ENCODE peak calls at places on chromosome 15, in four cellular contexts. K, N, C and T are unnamed samples.
A peak's percentile ranks its signal among the peaks of the same experiment; 100 is the strongest.

GRCh38 chr15:90645873-90646605 is 71.1 kb upstream of the BLM start:
- DNase-seq in K (no peak), N (no peak), C (no peak), T (peak; percentile 77)

GRCh38 chr15:90035095-90035834 is 34.1 kb downstream of the ZNF710 start:
- DNase-seq in K (no peak), N (peak; percentile 77), C (no peak), T (peak; percentile 86)

GRCh38 chr15:98914626-98915025 is 93.0 kb downstream of the PGPEP1L start:
- DNase-seq in K (no peak), N (no peak), C (no peak), T (no peak)

GRCh38 chr15:35087759-35088158 is 2.7 kb upstream of the NANOGP8 start:
- DNase-seq in K (no peak), N (no peak), C (no peak), T (no peak)

GRCh38 chr15:85759391-85759790 is 35.3 kb downstream of the KLHL25 start:
- DNase-seq in K (no peak), N (peak; percentile 77), C (no peak), T (peak; percentile 74)

GRCh38 chr15:93238641-93239040 is 149.6 kb upstream of the RGMA start:
- DNase-seq in K (no peak), N (no peak), C (no peak), T (no peak)

GRCh38 chr15:95739161-95739560 is 591.3 kb upstream of the NR2F2 start:
- DNase-seq in K (no peak), N (no peak), C (no peak), T (no peak)

GRCh38 chr15:27353837-27354236 is 382.9 kb downstream of the GABRG3 start:
- DNase-seq in K (no peak), N (no peak), C (no peak), T (no peak)

GRCh38 chr15:71195242-71195641 is 80.0 kb downstream of the THSD4 start:
- DNase-seq in K (no peak), N (no peak), C (peak; percentile 28), T (no peak)

DNA sequence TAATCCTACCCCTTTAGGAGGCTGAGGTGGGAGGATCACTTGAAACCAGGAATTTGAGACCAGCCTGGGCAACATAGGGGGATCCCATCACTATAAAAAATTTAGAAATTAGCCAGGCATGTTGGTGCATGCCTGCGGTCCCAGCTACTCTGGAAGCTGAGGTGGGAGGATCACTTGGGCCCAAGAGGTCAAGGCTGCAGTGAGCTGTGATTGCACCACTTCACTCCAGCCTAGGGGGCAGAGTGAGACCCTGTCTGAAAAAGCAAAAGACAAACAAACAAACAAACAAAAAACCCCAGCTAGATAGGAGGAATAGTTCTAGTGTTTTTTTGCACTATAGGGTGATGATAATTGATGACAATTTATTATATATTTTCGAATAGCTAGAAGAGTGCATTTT is 70.6 kb upstream of the CHRNB4 start:
- DNase-seq in K (no peak), N (no peak), C (no peak), T (no peak)
- H3K4me1 ChIP-seq in K (peaks cover 7% of the 10 kb centered on the region), N (no peaks in the 10 kb centered on the region), C (no peaks in the 10 kb centered on the region), T (no peaks in the 10 kb centered on the region)

GRCh38 chr15:79116771-79117170 is 26.2 kb upstream of the RASGRF1 start:
- DNase-seq in K (no peak), N (no peak), C (no peak), T (no peak)
- H3K4me1 ChIP-seq in K (no peaks in the 10 kb centered on the region), N (no peaks in the 10 kb centered on the region), C (no peaks in the 10 kb centered on the region), T (no peaks in the 10 kb centered on the region)

GRCh38 chr15:40330368-40330836 is 6.9 kb downstream of the INAFM2 start:
- DNase-seq in K (no peak), N (no peak), C (no peak), T (peak; percentile 87)

GRCh38 chr15:40327338-40327917 is 3.9 kb downstream of the INAFM2 start:
- DNase-seq in K (no peak), N (no peak), C (no peak), T (no peak)

GRCh38 chr15:40329804-40330203 is 6.3 kb downstream of the INAFM2 start:
- DNase-seq in K (no peak), N (no peak), C (no peak), T (no peak)

GRCh38 chr15:40328711-40329240 is 5.3 kb downstream of the INAFM2 start:
- DNase-seq in K (no peak), N (no peak), C (no peak), T (no peak)

GRCh38 chr15:40328176-40328575 is 4.7 kb downstream of the INAFM2 start:
- DNase-seq in K (no peak), N (no peak), C (no peak), T (no peak)
- H3K4me1 ChIP-seq in K (peaks cover 20% of the 10 kb centered on the region), N (peaks cover 5% of the 10 kb centered on the region), C (peaks cover 8% of the 10 kb centered on the region), T (peaks cover 9% of the 10 kb centered on the region)

GRCh38 chr15:39584266-39584659 is 3.4 kb downstream of the THBS1 start:
- DNase-seq in K (no peak), N (no peak), C (no peak), T (no peak)
- H3K4me1 ChIP-seq in K (no peaks in the 10 kb centered on the region), N (peaks cover 33% of the 10 kb centered on the region), C (peaks cover 7% of the 10 kb centered on the region), T (peaks cover 46% of the 10 kb centered on the region)

GRCh38 chr15:40334941-40335795 is 5.6 kb downstream of the CCDC9B start:
- DNase-seq in K (no peak), N (no peak), C (no peak), T (peak; percentile 68)
- H3K4me1 ChIP-seq in K (peaks cover 26% of the 10 kb centered on the region), N (peaks cover 7% of the 10 kb centered on the region), C (peaks cover 24% of the 10 kb centered on the region), T (peaks cover 35% of the 10 kb centered on the region)

GRCh38 chr15:59298255-59298856 is 74.3 kb downstream of the MYO1E start:
- DNase-seq in K (no peak), N (no peak), C (no peak), T (no peak)
- H3K4me1 ChIP-seq in K (peaks cover 82% of the 10 kb centered on the region), N (no peaks in the 10 kb centered on the region), C (peaks cover 5% of the 10 kb centered on the region), T (peaks cover 16% of the 10 kb centered on the region)